ENCODE peak calls at places on chromosomes 2 and 18, in six cellular contexts. R, M, D, C, G and I are unnamed samples.

GRCh38 chr2:217966399-217967068 is 36.3 kb downstream of the TNS1 start:
- DNase-seq in R (no peak), M (peak; percentile 12), D (peak; percentile 23), C (no peak), G (peak; percentile 49), I (peak; percentile 53)

GRCh38 chr2:188079176-188079575 is 212.5 kb upstream of the GULP1 start:
- DNase-seq in R (no peak), M (peak; percentile 74), D (no peak), C (no peak), G (peak; percentile 78), I (peak; percentile 67)

GRCh38 chr2:208142925-208143799 is 2.8 kb downstream of the CRYGB start:
- DNase-seq in R (no peak), M (no peak), D (no peak), C (no peak), G (no peak), I (no peak)

GRCh38 chr2:152452256-152452973 is 117.4 kb downstream of the FMNL2 start:
- DNase-seq in R (no peak), M (no peak), D (no peak), C (no peak), G (no peak), I (no peak)

GRCh38 chr2:3637311-3637675 is 20.7 kb upstream of the ALLC start:
- DNase-seq in R (no peak), M (no peak), D (peak; percentile 3), C (peak; percentile 10), G (no peak), I (no peak)

GRCh38 chr2:173590278-173590811 is 235.7 kb downstream of the CDCA7 start:
- DNase-seq in R (no peak), M (peak; percentile 95), D (peak; percentile 38), C (no peak), G (peak; percentile 47), I (peak; percentile 88)

GRCh38 chr2:9748586-9748985 is 94.7 kb upstream of the TAF1B start:
- DNase-seq in R (no peak), M (no peak), D (no peak), C (no peak), G (no peak), I (no peak)

GRCh38 chr2:144835634-144836351 is 315.9 kb upstream of the ZEB2 start:
- DNase-seq in R (no peak), M (peak; percentile 4), D (no peak), C (no peak), G (peak; percentile 39), I (peak; percentile 32)

GRCh38 chr2:16125614-16126125 is 185.3 kb downstream of the MYCN start:
- DNase-seq in R (no peak), M (no peak), D (no peak), C (no peak), G (no peak), I (no peak)

GRCh38 chr2:150133623-150134022 is 353.8 kb downstream of the RND3 start:
- DNase-seq in R (no peak), M (peak; percentile 95), D (no peak), C (no peak), G (peak; percentile 76), I (peak; percentile 93)

GRCh38 chr18:10025756-10026290 is 112.0 kb downstream of the VAPA start:
- DNase-seq in R (no peak), M (no peak), D (no peak), C (no peak), G (peak; percentile 43), I (no peak)

GRCh38 chr18:45557296-45557695 is 58.0 kb upstream of the SLC14A2 start:
- DNase-seq in R (no peak), M (no peak), D (no peak), C (no peak), G (no peak), I (no peak)

GRCh38 chr2:74007120-74007519 is 22.4 kb downstream of the TET3 start:
- DNase-seq in R (no peak), M (peak; percentile 26), D (no peak), C (no peak), G (no peak), I (no peak)

GRCh38 chr2:233428438-233428837 is 74.1 kb downstream of the DGKD start:
- DNase-seq in R (no peak), M (no peak), D (no peak), C (no peak), G (no peak), I (no peak)

GRCh38 chr2:196295005-196295404 is 123.6 kb upstream of the STK17B start:
- DNase-seq in R (no peak), M (no peak), D (no peak), C (no peak), G (no peak), I (no peak)

GRCh38 chr18:48733854-48734253 is 195.0 kb downstream of the CTIF start:
- DNase-seq in R (no peak), M (no peak), D (no peak), C (no peak), G (no peak), I (no peak)

GRCh38 chr2:67797801-67798535 is 264.8 kb downstream of the C1D start:
- DNase-seq in R (no peak), M (peak; percentile 72), D (no peak), C (no peak), G (peak; percentile 81), I (peak; percentile 71)

GRCh38 chr2:35125871-35126270 is 1229.7 kb upstream of the CRIM1 start:
- DNase-seq in R (no peak), M (no peak), D (no peak), C (no peak), G (no peak), I (no peak)

GRCh38 chr18:46134920-46135675 is 30.9 kb downstream of the HAUS1 start:
- DNase-seq in R (no peak), M (no peak), D (no peak), C (no peak), G (no peak), I (no peak)

GRCh38 chr2:138090330-138090729 is 126.1 kb downstream of the HNMT start:
- DNase-seq in R (no peak), M (peak; percentile 36), D (no peak), C (no peak), G (peak; percentile 68), I (peak; percentile 78)

GRCh38 chr2:42810971-42811865 is 18.8 kb upstream of the HAAO start:
- DNase-seq in R (peak; percentile 80), M (peak; percentile 15), D (peak; percentile 74), C (peak; percentile 71), G (peak; percentile 52), I (peak; percentile 56)

GRCh38 chr2:144832048-144832447 is 312.1 kb upstream of the ZEB2 start:
- DNase-seq in R (no peak), M (no peak), D (no peak), C (no peak), G (peak; percentile 8), I (no peak)

DNA sequence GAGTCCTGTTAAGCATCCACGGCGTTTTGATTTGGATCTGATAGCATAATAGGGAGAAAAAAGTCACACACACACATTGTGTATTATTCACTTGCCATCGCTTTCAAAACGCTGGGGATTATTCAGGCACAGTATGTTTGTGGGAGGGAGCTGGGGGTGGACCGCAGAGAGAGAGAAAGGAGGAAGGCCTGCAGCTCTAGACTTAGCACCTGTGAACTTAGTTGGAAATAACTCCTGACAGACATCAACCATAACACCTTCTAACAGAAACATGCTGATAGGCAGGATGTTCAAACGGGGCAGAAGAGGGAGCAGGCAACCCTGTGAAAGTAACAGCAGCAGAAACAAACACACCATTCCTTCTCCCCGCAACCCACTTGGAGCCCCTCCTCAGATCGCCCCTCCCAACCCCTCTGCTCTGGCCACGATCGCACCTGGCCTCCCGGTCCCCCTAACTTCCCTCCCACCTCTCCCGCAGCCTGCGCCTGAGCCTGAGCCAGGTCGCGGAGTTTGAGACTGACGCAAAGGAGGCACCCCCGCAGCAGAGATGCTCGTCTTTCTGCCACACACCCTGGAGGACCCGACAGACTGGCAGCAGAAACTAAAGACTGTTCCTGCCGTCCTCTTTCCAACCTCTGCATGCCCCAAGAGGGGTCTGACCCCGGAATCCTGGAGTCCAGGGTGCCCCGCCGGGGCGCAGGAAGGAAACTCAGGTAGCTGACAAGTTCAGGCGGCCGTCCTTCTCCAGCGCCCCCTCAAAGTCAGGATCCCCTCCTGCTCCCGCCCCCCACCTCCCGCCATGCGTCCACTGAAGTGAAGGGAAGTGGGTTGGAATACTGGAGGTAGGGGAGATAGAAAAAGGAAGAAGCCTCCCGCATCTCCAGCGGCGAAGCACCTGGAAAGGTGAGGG is 738 bp downstream of the CHST9 start:
- DNase-seq in R (no peak), M (no peak), D (no peak), C (no peak), G (no peak), I (no peak)
- H3K4me3 ChIP-seq in R (peak overlapping the region; percentile 9), M (peak overlapping the region; percentile 36), D (no peak overlapping the region), C (no peak overlapping the region), G (no peak overlapping the region), I (no peak overlapping the region)

GRCh38 chr2:643334-643733 is 33.9 kb downstream of the TMEM18 start:
- DNase-seq in R (no peak), M (no peak), D (no peak), C (no peak), G (no peak), I (no peak)

GRCh38 chr2:641501-642430 is 35.4 kb downstream of the TMEM18 start:
- DNase-seq in R (no peak), M (no peak), D (no peak), C (no peak), G (no peak), I (no peak)

GRCh38 chr2:643761-644160 is 33.4 kb downstream of the TMEM18 start:
- DNase-seq in R (no peak), M (no peak), D (no peak), C (no peak), G (no peak), I (no peak)

GRCh38 chr2:644871-645270 is 32.3 kb downstream of the TMEM18 start:
- DNase-seq in R (no peak), M (no peak), D (no peak), C (peak; percentile 19), G (no peak), I (no peak)

GRCh38 chr2:642431-642815 is 34.8 kb downstream of the TMEM18 start:
- DNase-seq in R (no peak), M (no peak), D (no peak), C (no peak), G (no peak), I (no peak)
- H3K4me3 ChIP-seq in R (no peak overlapping the region), M (no peak overlapping the region), D (no peak overlapping the region), C (no peak overlapping the region), G (no peak overlapping the region), I (no peak overlapping the region)

GRCh38 chr18:58195278-58195721 is 151.3 kb downstream of the NEDD4L start:
- DNase-seq in R (peak; percentile 31), M (no peak), D (no peak), C (peak; percentile 76), G (no peak), I (no peak)
- H3K4me3 ChIP-seq in R (peak overlapping the region; percentile 32), M (peak overlapping the region; percentile 50), D (peak overlapping the region; percentile 9), C (peak overlapping the region; percentile 1), G (peak overlapping the region; percentile 32), I (peak overlapping the region; percentile 30)

DNA sequence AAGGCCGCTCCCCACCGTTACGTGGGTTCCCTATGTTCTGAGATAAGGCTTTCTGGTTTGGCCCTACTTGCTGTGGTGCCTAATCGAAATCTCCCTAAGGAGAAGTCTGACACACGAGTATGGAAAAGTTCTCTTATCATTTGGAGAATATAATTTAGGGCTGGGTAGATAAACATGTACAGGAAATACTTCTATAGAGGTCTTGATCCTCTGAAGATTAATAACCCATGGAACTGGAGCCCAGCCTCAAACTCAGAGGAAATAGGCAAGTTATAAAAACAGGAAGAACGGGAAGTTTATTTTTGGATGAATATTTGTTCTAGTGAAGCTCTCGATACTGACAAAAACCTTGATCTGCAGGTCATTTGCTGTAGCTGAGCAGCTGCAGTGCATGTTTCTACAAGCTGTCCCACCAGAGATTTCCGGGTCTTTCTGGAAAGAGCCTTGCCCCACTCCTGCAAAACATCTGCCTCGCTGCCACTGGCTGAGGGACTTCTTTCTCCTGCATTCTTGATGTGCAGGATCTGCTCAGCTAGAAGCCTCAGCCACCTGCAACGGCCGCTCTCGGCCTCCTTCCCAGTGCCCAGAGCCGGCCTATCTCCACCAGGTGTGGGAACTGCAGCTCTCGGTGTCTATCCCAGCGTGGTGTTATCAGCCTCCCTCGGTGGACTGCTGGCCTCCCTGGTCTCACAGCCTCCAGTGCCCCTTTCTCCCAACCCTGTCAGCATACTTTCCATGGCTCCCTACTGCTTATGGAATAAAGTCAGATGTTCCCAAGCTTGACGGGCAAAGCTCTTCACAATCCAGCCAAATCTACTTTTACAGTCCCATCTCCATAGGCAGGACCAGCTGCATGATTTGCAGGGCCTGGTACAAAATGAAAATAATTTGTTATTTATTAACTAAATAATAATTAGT is 48.6 kb downstream of the SPRED2 start:
- DNase-seq in R (peak; percentile 47), M (no peak), D (no peak), C (no peak), G (peak; percentile 70), I (peak; percentile 17)
- H3K4me3 ChIP-seq in R (no peak overlapping the region), M (no peak overlapping the region), D (no peak overlapping the region), C (no peak overlapping the region), G (no peak overlapping the region), I (no peak overlapping the region)